ENCODE peak calls at places on chromosomes 11 and 22, in six cellular contexts. One of them, this sample, is unnamed.

GRCh38 chr11:113249491-113249763 is 65.0 kb upstream of the TTC12 start:
- DNase-seq in thoracic aorta: no peak
- DNase-seq in cardiac muscle cell: no peak
- DNase-seq in AG04450: no peak
- DNase-seq in pancreas: no peak
- DNase-seq in body of pancreas: no peak
- DNase-seq in this sample: no peak

GRCh38 chr11:3121931-3122774 is 43.0 kb downstream of the OSBPL5 start:
- DNase-seq in body of pancreas: no peak
- DNase-seq in pancreas: peak; percentile 70
- DNase-seq in cardiac muscle cell: no peak
- DNase-seq in thoracic aorta: no peak
- DNase-seq in AG04450: no peak
- DNase-seq in this sample: no peak

GRCh38 chr22:38266120-38266519 is 6.7 kb downstream of the TMEM184B start:
- DNase-seq in pancreas: no peak
- DNase-seq in AG04450: no peak
- DNase-seq in body of pancreas: no peak
- DNase-seq in thoracic aorta: no peak
- DNase-seq in cardiac muscle cell: no peak
- DNase-seq in this sample: no peak

GRCh38 chr11:88552377-88553029 is 215.0 kb upstream of the CTSC start:
- DNase-seq in pancreas: no peak
- DNase-seq in thoracic aorta: no peak
- DNase-seq in body of pancreas: peak; percentile 49
- DNase-seq in AG04450: no peak
- DNase-seq in cardiac muscle cell: peak; percentile 72
- DNase-seq in this sample: peak; percentile 66

GRCh38 chr22:27283714-27284113 is 517.8 kb downstream of the MN1 start:
- DNase-seq in pancreas: no peak
- DNase-seq in cardiac muscle cell: no peak
- DNase-seq in body of pancreas: no peak
- DNase-seq in thoracic aorta: no peak
- DNase-seq in AG04450: no peak
- DNase-seq in this sample: no peak

GRCh38 chr11:75779960-75780359 is 11.4 kb downstream of the DGAT2 start:
- DNase-seq in pancreas: peak; percentile 30
- DNase-seq in body of pancreas: no peak
- DNase-seq in AG04450: no peak
- DNase-seq in cardiac muscle cell: no peak
- DNase-seq in thoracic aorta: no peak
- DNase-seq in this sample: no peak

GRCh38 chr11:15972838-15973237 is 383.5 kb downstream of the SOX6 start:
- DNase-seq in body of pancreas: no peak
- DNase-seq in AG04450: no peak
- DNase-seq in thoracic aorta: no peak
- DNase-seq in cardiac muscle cell: no peak
- DNase-seq in pancreas: no peak
- DNase-seq in this sample: peak; percentile 40

GRCh38 chr11:17544181-17544622 is at the start of gene USH1C:
- DNase-seq in AG04450: no peak
- DNase-seq in body of pancreas: peak; percentile 35
- DNase-seq in cardiac muscle cell: peak; percentile 30
- DNase-seq in pancreas: peak; percentile 77
- DNase-seq in thoracic aorta: no peak
- DNase-seq in this sample: no peak

GRCh38 chr11:121365304-121365703 is 72.7 kb downstream of the SC5D start:
- DNase-seq in thoracic aorta: no peak
- DNase-seq in body of pancreas: no peak
- DNase-seq in AG04450: no peak
- DNase-seq in cardiac muscle cell: no peak
- DNase-seq in pancreas: no peak
- DNase-seq in this sample: no peak

GRCh38 chr11:69500285-69501120 is 19.0 kb downstream of the LINC01488 start:
- DNase-seq in pancreas: peak; percentile 57
- DNase-seq in cardiac muscle cell: no peak
- DNase-seq in AG04450: no peak
- DNase-seq in thoracic aorta: no peak
- DNase-seq in body of pancreas: no peak
- DNase-seq in this sample: no peak

GRCh38 chr11:62400760-62401159 is 18.1 kb upstream of the SCGB1A1 start:
- DNase-seq in cardiac muscle cell: peak; percentile 42
- DNase-seq in AG04450: peak; percentile 46
- DNase-seq in pancreas: peak; percentile 64
- DNase-seq in body of pancreas: peak; percentile 25
- DNase-seq in thoracic aorta: peak; percentile 51
- DNase-seq in this sample: peak; percentile 48

GRCh38 chr11:20156876-20157613 is 3.2 kb downstream of the DBX1 start:
- DNase-seq in pancreas: no peak
- DNase-seq in AG04450: no peak
- DNase-seq in thoracic aorta: no peak
- DNase-seq in body of pancreas: no peak
- DNase-seq in cardiac muscle cell: no peak
- DNase-seq in this sample: no peak

GRCh38 chr11:20156280-20156875 is 3.9 kb downstream of the DBX1 start:
- DNase-seq in AG04450: no peak
- DNase-seq in pancreas: peak; percentile 55
- DNase-seq in cardiac muscle cell: no peak
- DNase-seq in body of pancreas: no peak
- DNase-seq in thoracic aorta: no peak
- DNase-seq in this sample: no peak

GRCh38 chr11:20157768-20158167 is 2.5 kb downstream of the DBX1 start:
- DNase-seq in thoracic aorta: no peak
- DNase-seq in cardiac muscle cell: no peak
- DNase-seq in pancreas: no peak
- DNase-seq in AG04450: no peak
- DNase-seq in body of pancreas: no peak
- DNase-seq in this sample: no peak

GRCh38 chr11:20155683-20156279 is 4.5 kb downstream of the DBX1 start:
- DNase-seq in pancreas: no peak
- DNase-seq in cardiac muscle cell: no peak
- DNase-seq in thoracic aorta: no peak
- DNase-seq in body of pancreas: no peak
- DNase-seq in AG04450: no peak
- DNase-seq in this sample: no peak

GRCh38 chr11:20154381-20154780 is 5.9 kb downstream of the DBX1 start:
- DNase-seq in AG04450: no peak
- DNase-seq in thoracic aorta: no peak
- DNase-seq in cardiac muscle cell: no peak
- DNase-seq in pancreas: no peak
- DNase-seq in body of pancreas: no peak
- DNase-seq in this sample: no peak
- TF ChIP-seq CTCF in AG04450: no peak
- TF ChIP-seq CTCF in thoracic aorta: no peak
- TF ChIP-seq CTCF in cardiac muscle cell: no peak
- TF ChIP-seq CTCF in pancreas: no peak
- TF ChIP-seq CTCF in body of pancreas: no peak
- TF ChIP-seq CTCF in this sample: no peak

DNA sequence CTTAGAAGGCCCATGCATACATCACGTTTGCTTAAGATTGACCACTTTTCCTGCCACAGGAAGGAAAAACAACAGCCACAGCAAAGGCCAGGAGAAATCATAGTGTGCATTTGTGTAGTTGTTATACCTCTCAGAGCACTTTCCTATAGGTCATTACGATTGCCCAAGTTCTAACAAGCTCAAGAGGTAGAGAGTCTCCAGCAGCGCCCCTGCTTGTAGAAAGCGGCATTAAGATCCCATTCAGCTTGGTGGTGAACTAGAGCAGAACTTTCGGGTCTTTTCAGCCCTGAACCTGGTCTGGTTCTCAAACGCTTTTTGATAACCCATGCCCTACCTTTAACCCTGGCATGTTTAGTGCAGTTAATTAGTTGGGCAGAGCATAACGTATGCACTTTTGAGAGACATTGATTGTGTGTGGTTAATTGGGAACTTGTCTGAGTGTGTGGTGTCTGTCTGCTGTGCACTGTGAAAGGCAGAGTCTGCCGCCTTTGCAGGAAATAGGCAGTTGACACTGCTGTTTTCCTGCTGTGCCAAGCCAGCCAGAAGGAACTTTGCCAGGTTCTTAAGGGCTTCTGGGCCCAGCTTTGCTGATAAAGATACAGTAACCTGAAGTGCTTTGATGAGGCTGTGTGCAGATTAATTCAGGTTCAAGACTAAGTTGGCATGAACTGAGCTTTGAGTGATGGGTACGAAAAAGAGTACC is 109.9 kb upstream of the CLMP start:
- DNase-seq in cardiac muscle cell: no peak
- DNase-seq in thoracic aorta: no peak
- DNase-seq in body of pancreas: no peak
- DNase-seq in AG04450: no peak
- DNase-seq in pancreas: no peak
- DNase-seq in this sample: no peak
- H3K27me3 ChIP-seq in cardiac muscle cell: peaks cover 11% of the 10 kb centered on the region
- H3K27me3 ChIP-seq in thoracic aorta: no peaks in the 10 kb centered on the region
- H3K27me3 ChIP-seq in body of pancreas: no peaks in the 10 kb centered on the region
- H3K27me3 ChIP-seq in AG04450: peaks cover 7% of the 10 kb centered on the region
- H3K27me3 ChIP-seq in pancreas: no peaks in the 10 kb centered on the region
- H3K27me3 ChIP-seq in this sample: no peaks in the 10 kb centered on the region

GRCh38 chr11:33667819-33668467 is 32.7 kb downstream of the C11orf91 start:
- DNase-seq in cardiac muscle cell: no peak
- DNase-seq in body of pancreas: no peak
- DNase-seq in thoracic aorta: no peak
- DNase-seq in pancreas: no peak
- DNase-seq in AG04450: no peak
- DNase-seq in this sample: no peak

GRCh38 chr11:33669598-33670249 is 30.9 kb downstream of the C11orf91 start:
- DNase-seq in cardiac muscle cell: no peak
- DNase-seq in body of pancreas: no peak
- DNase-seq in thoracic aorta: no peak
- DNase-seq in pancreas: no peak
- DNase-seq in AG04450: no peak
- DNase-seq in this sample: no peak

GRCh38 chr11:33670250-33671011 is 30.2 kb downstream of the C11orf91 start:
- DNase-seq in pancreas: no peak
- DNase-seq in AG04450: no peak
- DNase-seq in thoracic aorta: no peak
- DNase-seq in body of pancreas: no peak
- DNase-seq in cardiac muscle cell: no peak
- DNase-seq in this sample: no peak

GRCh38 chr11:33668468-33668825 is 32.2 kb downstream of the C11orf91 start:
- DNase-seq in pancreas: no peak
- DNase-seq in AG04450: no peak
- DNase-seq in body of pancreas: no peak
- DNase-seq in thoracic aorta: no peak
- DNase-seq in cardiac muscle cell: no peak
- DNase-seq in this sample: no peak

GRCh38 chr11:33668951-33669596 is 31.6 kb downstream of the C11orf91 start:
- DNase-seq in thoracic aorta: no peak
- DNase-seq in body of pancreas: no peak
- DNase-seq in pancreas: no peak
- DNase-seq in AG04450: no peak
- DNase-seq in cardiac muscle cell: no peak
- DNase-seq in this sample: no peak
- H3K27ac ChIP-seq in thoracic aorta: no peak overlapping the region
- H3K27ac ChIP-seq in body of pancreas: no peak overlapping the region
- H3K27ac ChIP-seq in pancreas: no peak overlapping the region
- H3K27ac ChIP-seq in AG04450: no peak overlapping the region
- H3K27ac ChIP-seq in cardiac muscle cell: no peak overlapping the region
- H3K27ac ChIP-seq in this sample: no peak overlapping the region

GRCh38 chr22:42468841-42469240 is 36.6 kb upstream of the NFAM1 start:
- DNase-seq in AG04450: no peak
- DNase-seq in pancreas: no peak
- DNase-seq in cardiac muscle cell: no peak
- DNase-seq in body of pancreas: no peak
- DNase-seq in thoracic aorta: no peak
- DNase-seq in this sample: no peak

GRCh38 chr22:42475122-42475521 is 42.9 kb upstream of the NFAM1 start:
- DNase-seq in thoracic aorta: no peak
- DNase-seq in pancreas: no peak
- DNase-seq in body of pancreas: no peak
- DNase-seq in cardiac muscle cell: no peak
- DNase-seq in AG04450: no peak
- DNase-seq in this sample: no peak

GRCh38 chr22:42471441-42471840 is 39.2 kb upstream of the NFAM1 start:
- DNase-seq in thoracic aorta: no peak
- DNase-seq in AG04450: no peak
- DNase-seq in body of pancreas: no peak
- DNase-seq in cardiac muscle cell: no peak
- DNase-seq in pancreas: no peak
- DNase-seq in this sample: no peak

GRCh38 chr22:42472671-42473070 is 40.5 kb upstream of the NFAM1 start:
- DNase-seq in cardiac muscle cell: no peak
- DNase-seq in pancreas: no peak
- DNase-seq in AG04450: no peak
- DNase-seq in body of pancreas: no peak
- DNase-seq in thoracic aorta: no peak
- DNase-seq in this sample: no peak

GRCh38 chr22:42473484-42474193 is 41.4 kb upstream of the NFAM1 start:
- DNase-seq in body of pancreas: no peak
- DNase-seq in pancreas: no peak
- DNase-seq in cardiac muscle cell: peak; percentile 69
- DNase-seq in AG04450: peak; percentile 11
- DNase-seq in thoracic aorta: no peak
- DNase-seq in this sample: peak; percentile 20
- TF ChIP-seq CTCF in body of pancreas: peak; percentile 51
- TF ChIP-seq CTCF in pancreas: no peak
- TF ChIP-seq CTCF in cardiac muscle cell: peak; percentile 81
- TF ChIP-seq CTCF in AG04450: peak; percentile 78
- TF ChIP-seq CTCF in thoracic aorta: peak; percentile 51
- TF ChIP-seq CTCF in this sample: peak; percentile 64

DNA sequence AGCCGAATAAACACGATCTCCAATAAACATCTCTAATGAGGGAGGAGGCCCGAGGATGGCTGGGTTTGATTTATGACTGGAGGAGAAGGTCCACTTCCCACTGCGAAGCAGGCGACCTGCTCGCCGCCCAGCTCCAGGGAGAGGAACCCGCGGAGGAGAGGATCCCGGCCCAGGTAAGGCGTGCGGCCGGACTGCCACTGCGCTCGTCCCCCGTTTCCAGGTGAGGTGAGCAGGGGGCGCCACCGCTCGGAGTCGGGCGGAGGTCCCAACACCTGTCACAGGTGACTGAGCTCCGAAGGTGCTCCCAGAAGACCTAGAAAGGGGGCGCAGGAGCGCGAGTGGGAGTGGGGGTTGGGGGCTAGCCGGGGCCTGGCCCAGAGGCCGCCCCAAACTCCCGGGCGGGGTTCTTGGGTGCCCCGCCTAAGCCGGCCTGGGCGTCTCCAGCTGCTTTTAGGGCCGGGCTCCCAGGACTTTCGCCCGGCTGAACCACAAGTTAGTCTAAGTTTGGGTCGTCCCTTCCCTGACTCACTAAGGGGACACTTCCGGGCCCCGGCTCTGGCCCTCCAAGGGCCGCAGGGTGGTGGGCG is 5.4 kb upstream of the PAX6 start:
- DNase-seq in AG04450: no peak
- DNase-seq in body of pancreas: no peak
- DNase-seq in cardiac muscle cell: no peak
- DNase-seq in thoracic aorta: no peak
- DNase-seq in pancreas: peak; percentile 78
- DNase-seq in this sample: no peak
- H3K27me3 ChIP-seq in AG04450: peaks cover 100% of the 10 kb centered on the region
- H3K27me3 ChIP-seq in body of pancreas: no peaks in the 10 kb centered on the region
- H3K27me3 ChIP-seq in cardiac muscle cell: peaks cover 100% of the 10 kb centered on the region
- H3K27me3 ChIP-seq in thoracic aorta: peaks cover 43% of the 10 kb centered on the region
- H3K27me3 ChIP-seq in pancreas: peaks cover 33% of the 10 kb centered on the region
- H3K27me3 ChIP-seq in this sample: peaks cover 98% of the 10 kb centered on the region

This sample was measured in WERI-Rb-1.